ENCODE peak calls at places on chromosomes 7 and 10, in four cellular contexts. One of them, this sample, is unnamed.
A peak's percentile ranks its signal among the peaks of the same experiment; 100 is the strongest.

GRCh38 chr10:131513445-131513844 is 201.9 kb upstream of the TCERG1L start:
- DNase-seq in GM12878: no peak
- DNase-seq in stomach: no peak
- DNase-seq in HepG2: no peak
- DNase-seq in this sample: no peak

GRCh38 chr7:36781011-36781738 is 56.9 kb upstream of the AOAH start:
- DNase-seq in HepG2: peak; percentile 13
- DNase-seq in GM12878: no peak
- DNase-seq in stomach: no peak
- DNase-seq in this sample: no peak

GRCh38 chr10:125023269-125023668 is 81.3 kb downstream of the ZRANB1 start:
- DNase-seq in stomach: peak; percentile 54
- DNase-seq in GM12878: no peak
- DNase-seq in HepG2: peak; percentile 10
- DNase-seq in this sample: no peak

GRCh38 chr7:118918556-118918955 is 694.1 kb downstream of the ANKRD7 start:
- DNase-seq in GM12878: no peak
- DNase-seq in stomach: no peak
- DNase-seq in HepG2: peak; percentile 15
- DNase-seq in this sample: no peak

GRCh38 chr10:62437696-62438095 is 63.5 kb downstream of the ZNF365 start:
- DNase-seq in GM12878: no peak
- DNase-seq in HepG2: peak; percentile 41
- DNase-seq in stomach: no peak
- DNase-seq in this sample: no peak

GRCh38 chr10:42878821-42879195 is 96.2 kb downstream of the BMS1 start:
- DNase-seq in HepG2: no peak
- DNase-seq in GM12878: no peak
- DNase-seq in stomach: no peak
- DNase-seq in this sample: no peak

GRCh38 chr10:60359066-60359465 is 30.6 kb downstream of the ANK3 start:
- DNase-seq in stomach: no peak
- DNase-seq in HepG2: no peak
- DNase-seq in GM12878: no peak
- DNase-seq in this sample: no peak

GRCh38 chr10:58565256-58565655 is 52.6 kb downstream of the BICC1 start:
- DNase-seq in GM12878: no peak
- DNase-seq in HepG2: no peak
- DNase-seq in stomach: no peak
- DNase-seq in this sample: no peak

GRCh38 chr7:43618073-43618472 is 35.2 kb downstream of the STK17A start:
- DNase-seq in GM12878: no peak
- DNase-seq in stomach: no peak
- DNase-seq in HepG2: no peak
- DNase-seq in this sample: no peak

GRCh38 chr7:45028920-45029344 is 28.9 kb downstream of the CCM2 start:
- DNase-seq in GM12878: no peak
- DNase-seq in HepG2: no peak
- DNase-seq in stomach: no peak
- DNase-seq in this sample: no peak

GRCh38 chr7:107981466-107981865 is 21.5 kb downstream of the LAMB1 start:
- DNase-seq in GM12878: no peak
- DNase-seq in HepG2: no peak
- DNase-seq in stomach: no peak
- DNase-seq in this sample: no peak

GRCh38 chr7:134552105-134552504 is 3.2 kb downstream of the AKR1B15 start:
- DNase-seq in HepG2: peak; percentile 20
- DNase-seq in stomach: peak; percentile 45
- DNase-seq in GM12878: no peak
- DNase-seq in this sample: peak; percentile 28

GRCh38 chr7:140225562-140226249 is 48.9 kb upstream of the KDM7A start:
- DNase-seq in stomach: no peak
- DNase-seq in GM12878: no peak
- DNase-seq in HepG2: peak; percentile 86
- DNase-seq in this sample: no peak

GRCh38 chr7:34900891-34901493 is 136.3 kb downstream of the DPY19L1 start:
- DNase-seq in stomach: no peak
- DNase-seq in GM12878: no peak
- DNase-seq in HepG2: peak; percentile 20
- DNase-seq in this sample: no peak

GRCh38 chr7:121741896-121742295 is 131.1 kb upstream of the PTPRZ1 start:
- DNase-seq in GM12878: no peak
- DNase-seq in HepG2: no peak
- DNase-seq in stomach: no peak
- DNase-seq in this sample: no peak

GRCh38 chr7:31114593-31115343 is 62.7 kb downstream of the ADCYAP1R1 start:
- DNase-seq in HepG2: no peak
- DNase-seq in stomach: no peak
- DNase-seq in GM12878: no peak
- DNase-seq in this sample: no peak

GRCh38 chr10:132893090-132893489 is 49.3 kb downstream of the CFAP46 start:
- DNase-seq in HepG2: no peak
- DNase-seq in GM12878: no peak
- DNase-seq in stomach: no peak
- DNase-seq in this sample: no peak

GRCh38 chr10:93198401-93199175 is 124.9 kb downstream of the CYP26A1 start:
- DNase-seq in HepG2: no peak
- DNase-seq in stomach: no peak
- DNase-seq in GM12878: no peak
- DNase-seq in this sample: no peak

GRCh38 chr7:40826419-40827216 is 691.8 kb downstream of the SUGCT start:
- DNase-seq in GM12878: no peak
- DNase-seq in stomach: no peak
- DNase-seq in HepG2: peak; percentile 1
- DNase-seq in this sample: no peak

GRCh38 chr7:38880035-38880434 is 29.0 kb downstream of the VPS41 start:
- DNase-seq in HepG2: no peak
- DNase-seq in stomach: no peak
- DNase-seq in GM12878: no peak
- DNase-seq in this sample: no peak

GRCh38 chr7:112423987-112424386 is 26.3 kb upstream of the IFRD1 start:
- DNase-seq in stomach: no peak
- DNase-seq in HepG2: no peak
- DNase-seq in GM12878: no peak
- DNase-seq in this sample: no peak

GRCh38 chr7:80724249-80724871 is 85.9 kb downstream of the CD36 start:
- DNase-seq in HepG2: peak; percentile 13
- DNase-seq in GM12878: no peak
- DNase-seq in stomach: no peak
- DNase-seq in this sample: no peak

GRCh38 chr7:117673839-117674238 is 194.0 kb downstream of the CFTR start:
- DNase-seq in HepG2: peak; percentile 7
- DNase-seq in stomach: no peak
- DNase-seq in GM12878: no peak
- DNase-seq in this sample: no peak

GRCh38 chr10:91007656-91008055 is 86.8 kb upstream of the ANKRD1 start:
- DNase-seq in stomach: no peak
- DNase-seq in GM12878: no peak
- DNase-seq in HepG2: no peak
- DNase-seq in this sample: no peak

GRCh38 chr7:154928136-154929005 is 74.6 kb downstream of the PAXIP1 start:
- DNase-seq in stomach: peak; percentile 37
- DNase-seq in GM12878: peak; percentile 99
- DNase-seq in HepG2: peak; percentile 95
- DNase-seq in this sample: peak; percentile 40

GRCh38 chr7:128035712-128036111 is 4.5 kb upstream of the LRRC4 start:
- DNase-seq in GM12878: no peak
- DNase-seq in stomach: no peak
- DNase-seq in HepG2: peak; percentile 21
- DNase-seq in this sample: no peak

GRCh38 chr10:68900427-68901105 is 549 bp upstream of the DDX50 start:
- DNase-seq in stomach: no peak
- DNase-seq in HepG2: no peak
- DNase-seq in GM12878: peak; percentile 13
- DNase-seq in this sample: no peak

GRCh38 chr10:83982812-83983211 is 156.5 kb upstream of the GHITM start:
- DNase-seq in stomach: no peak
- DNase-seq in GM12878: no peak
- DNase-seq in HepG2: no peak
- DNase-seq in this sample: no peak

GRCh38 chr10:1074748-1075358 is 18.7 kb downstream of the WDR37 start:
- DNase-seq in GM12878: no peak
- DNase-seq in HepG2: no peak
- DNase-seq in stomach: no peak
- DNase-seq in this sample: no peak
- TF ChIP-seq POLR2AphosphoS5 in GM12878: no peak
- TF ChIP-seq POLR2AphosphoS5 in HepG2: no peak
- TF ChIP-seq POLR2AphosphoS5 in stomach: no peak
- TF ChIP-seq POLR2AphosphoS5 in this sample: no peak

GRCh38 chr7:5596046-5596895 is 172.6 kb upstream of the TNRC18 start:
- DNase-seq in stomach: peak; percentile 36
- DNase-seq in HepG2: no peak
- DNase-seq in GM12878: no peak
- DNase-seq in this sample: peak; percentile 67
- H3K27ac ChIP-seq in stomach: peak overlapping the region; percentile 79
- H3K27ac ChIP-seq in HepG2: no peak overlapping the region
- H3K27ac ChIP-seq in GM12878: peak overlapping the region; percentile 79
- H3K27ac ChIP-seq in this sample: peak overlapping the region; percentile 60

DNA sequence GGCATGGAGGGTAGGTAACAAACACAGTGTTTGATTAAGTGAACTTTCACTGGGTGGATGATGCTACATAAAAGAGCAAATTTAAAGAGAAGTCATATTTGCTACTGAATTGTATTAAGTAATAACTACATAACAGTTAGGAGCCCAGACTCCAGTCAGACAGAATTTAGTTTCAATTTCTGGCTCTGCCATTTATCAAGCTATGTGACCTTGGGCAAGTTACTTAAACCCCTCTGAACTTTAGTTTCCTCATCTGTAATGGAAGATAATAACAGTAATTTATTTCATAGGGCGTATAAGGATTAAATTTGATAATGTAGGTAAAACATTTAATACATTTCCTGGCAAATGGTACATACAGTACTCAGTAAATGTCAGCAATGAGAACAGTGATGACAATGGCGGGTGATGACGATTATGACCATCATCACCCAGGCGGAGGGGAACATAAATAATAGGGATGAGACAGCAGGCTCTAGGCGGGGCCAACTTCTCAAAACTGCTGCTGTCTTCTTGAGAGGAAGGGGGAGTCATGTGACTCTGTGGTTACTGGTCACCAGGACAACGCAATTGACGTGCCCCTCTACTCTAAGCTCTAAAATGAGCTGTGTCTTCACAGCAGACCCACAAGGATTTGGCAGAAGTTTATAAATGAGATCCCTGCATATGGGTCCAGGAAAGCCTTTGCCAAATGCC is 15.6 kb downstream of the DNMBP start:
- DNase-seq in HepG2: no peak
- DNase-seq in stomach: peak; percentile 44
- DNase-seq in GM12878: peak; percentile 51
- DNase-seq in this sample: peak; percentile 58
- TF ChIP-seq EP300 in HepG2: no peak
- TF ChIP-seq EP300 in stomach: no peak
- TF ChIP-seq EP300 in GM12878: no peak
- TF ChIP-seq EP300 in this sample: peak; percentile 59

GRCh38 chr10:96719205-96719604 is 1.1 kb downstream of the PIK3AP1 start:
- DNase-seq in stomach: no peak
- DNase-seq in GM12878: no peak
- DNase-seq in HepG2: no peak
- DNase-seq in this sample: no peak
- TF ChIP-seq POLR2AphosphoS5 in stomach: no peak
- TF ChIP-seq POLR2AphosphoS5 in GM12878: no peak
- TF ChIP-seq POLR2AphosphoS5 in HepG2: no peak
- TF ChIP-seq POLR2AphosphoS5 in this sample: no peak

GRCh38 chr7:2511769-2512168 is 7.8 kb upstream of the LFNG start:
- DNase-seq in stomach: no peak
- DNase-seq in HepG2: no peak
- DNase-seq in GM12878: no peak
- DNase-seq in this sample: no peak
- H3K27ac ChIP-seq in stomach: peak overlapping the region; percentile 75
- H3K27ac ChIP-seq in HepG2: no peak overlapping the region
- H3K27ac ChIP-seq in GM12878: no peak overlapping the region
- H3K27ac ChIP-seq in this sample: peak overlapping the region; percentile 63

GRCh38 chr7:87448427-87448826 is 27.1 kb downstream of the ABCB4 start:
- DNase-seq in GM12878: no peak
- DNase-seq in stomach: no peak
- DNase-seq in HepG2: no peak
- DNase-seq in this sample: no peak
- TF ChIP-seq EP300 in GM12878: no peak
- TF ChIP-seq EP300 in stomach: no peak
- TF ChIP-seq EP300 in HepG2: no peak
- TF ChIP-seq EP300 in this sample: no peak

DNA sequence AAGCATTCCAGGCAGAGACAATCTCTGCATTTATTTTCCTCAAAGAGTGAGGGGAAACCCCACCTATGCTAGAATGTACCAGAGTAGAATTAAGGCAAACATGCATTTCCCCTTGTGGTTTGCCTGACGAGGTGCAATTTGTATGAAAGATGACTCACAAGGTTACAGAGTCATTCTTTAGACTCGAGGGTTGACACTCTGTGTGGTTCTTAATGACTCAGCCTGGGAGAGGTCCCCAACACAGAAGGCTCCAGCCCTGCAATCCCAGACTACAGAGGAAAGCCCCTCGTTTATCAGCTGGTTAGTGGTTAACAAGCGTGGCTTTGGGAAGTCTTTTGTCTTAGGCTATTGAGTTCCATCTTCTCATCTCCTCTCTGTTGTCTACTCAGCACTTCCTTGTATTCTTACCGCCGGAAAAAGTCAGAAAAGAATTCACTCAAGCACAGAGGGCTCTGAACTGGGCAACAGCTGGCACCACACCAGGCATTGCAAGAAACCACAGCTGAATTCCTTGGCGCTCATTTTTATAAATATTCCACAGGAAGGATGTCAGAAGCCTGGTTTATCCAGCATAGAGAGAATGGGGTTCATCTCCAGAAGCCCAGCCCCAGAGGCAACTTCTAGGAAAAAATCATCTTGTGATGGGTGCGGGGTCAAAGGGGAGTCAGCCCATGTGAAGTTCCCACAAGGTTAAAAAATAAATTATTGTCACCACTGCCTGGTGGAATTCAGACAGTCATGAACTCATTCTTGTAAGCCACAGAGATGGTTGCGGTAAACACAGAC is 24.4 kb upstream of the SVIL start:
- DNase-seq in stomach: peak; percentile 41
- DNase-seq in HepG2: peak; percentile 88
- DNase-seq in GM12878: peak; percentile 92
- DNase-seq in this sample: peak; percentile 29
- TF ChIP-seq POLR2AphosphoS5 in stomach: peak; percentile 93
- TF ChIP-seq POLR2AphosphoS5 in HepG2: no peak
- TF ChIP-seq POLR2AphosphoS5 in GM12878: no peak
- TF ChIP-seq POLR2AphosphoS5 in this sample: no peak

This sample was measured in transverse colon.